ENCODE peak calls at places on chromosome 7, in six cellular contexts. I is K562, W is fibroblast of lung, B is MM.1S, P is HCT116, E is PC-3. K is an unnamed sample.
A peak's percentile ranks its signal among the peaks of the same experiment; 100 is the strongest.

GRCh38 chr7:50119815-50120637 is 27.0 kb upstream of the ZPBP start:
- DNase-seq in I (peak; percentile 53), W (no peak), B (no peak), P (no peak), E (peak; percentile 19), K (peak; percentile 42)

GRCh38 chr7:44881610-44882009 is 3.7 kb downstream of the PURB start:
- DNase-seq in I (no peak), W (peak; percentile 88), B (no peak), P (no peak), E (peak; percentile 66), K (no peak)

GRCh38 chr7:41051525-41051924 is 651.4 kb downstream of the INHBA start:
- DNase-seq in I (no peak), W (peak; percentile 26), B (no peak), P (no peak), E (no peak), K (no peak)

GRCh38 chr7:108299251-108300014 is 156.8 kb downstream of the NRCAM start:
- DNase-seq in I (no peak), W (no peak), B (no peak), P (no peak), E (peak; percentile 70), K (no peak)

GRCh38 chr7:51265066-51265907 is 51.3 kb downstream of the COBL start:
- DNase-seq in I (no peak), W (no peak), B (no peak), P (no peak), E (no peak), K (no peak)

GRCh38 chr7:6234384-6234783 is 38.0 kb downstream of the CYTH3 start:
- DNase-seq in I (no peak), W (no peak), B (no peak), P (no peak), E (no peak), K (no peak)

GRCh38 chr7:125098377-125098970 is 168.8 kb upstream of the POT1 start:
- DNase-seq in I (no peak), W (no peak), B (no peak), P (no peak), E (peak; percentile 5), K (no peak)

GRCh38 chr7:27154901-27155815 is 1.3 kb downstream of the HOXA7 start:
- DNase-seq in I (no peak), W (no peak), B (no peak), P (no peak), E (no peak), K (no peak)

GRCh38 chr7:138030679-138031351 is 28.9 kb upstream of the CREB3L2 start:
- DNase-seq in I (no peak), W (no peak), B (no peak), P (no peak), E (no peak), K (no peak)

GRCh38 chr7:37452346-37452745 is 3.7 kb upstream of the ELMO1 start:
- DNase-seq in I (no peak), W (no peak), B (no peak), P (no peak), E (no peak), K (no peak)

GRCh38 chr7:56449762-56450161 is 333.5 kb upstream of the NUPR2 start:
- DNase-seq in I (no peak), W (no peak), B (no peak), P (no peak), E (no peak), K (no peak)

GRCh38 chr7:127629268-127629854 is 11.4 kb upstream of the PAX4 start:
- DNase-seq in I (peak; percentile 71), W (no peak), B (peak; percentile 38), P (peak; percentile 50), E (peak; percentile 29), K (no peak)

GRCh38 chr7:47648301-47648900 is 66.5 kb upstream of the TNS3 start:
- DNase-seq in I (no peak), W (peak; percentile 90), B (no peak), P (no peak), E (no peak), K (no peak)

GRCh38 chr7:138649506-138649905 is 51.7 kb downstream of the SVOPL start:
- DNase-seq in I (no peak), W (no peak), B (no peak), P (no peak), E (no peak), K (no peak)

GRCh38 chr7:116801092-116801710 is 61.2 kb upstream of the CAPZA2 start:
- DNase-seq in I (no peak), W (peak; percentile 34), B (no peak), P (peak; percentile 68), E (peak; percentile 73), K (no peak)

GRCh38 chr7:116592445-116592844 is 67.6 kb downstream of the CAV1 start:
- DNase-seq in I (peak; percentile 23), W (no peak), B (no peak), P (no peak), E (no peak), K (no peak)

GRCh38 chr7:23018747-23019146 is 4.8 kb upstream of the HYCC1 start:
- DNase-seq in I (no peak), W (no peak), B (no peak), P (no peak), E (no peak), K (no peak)

GRCh38 chr7:47991741-47992311 is 12.4 kb upstream of the HUS1 start:
- DNase-seq in I (peak; percentile 69), W (peak; percentile 74), B (peak; percentile 89), P (no peak), E (peak; percentile 32), K (peak; percentile 84)

GRCh38 chr7:13920053-13920697 is 69.3 kb downstream of the ETV1 start:
- DNase-seq in I (peak; percentile 17), W (peak; percentile 100), B (no peak), P (peak; percentile 96), E (peak; percentile 97), K (peak; percentile 98)

GRCh38 chr7:36747969-36748574 is 23.8 kb upstream of the AOAH start:
- DNase-seq in I (no peak), W (no peak), B (peak; percentile 64), P (no peak), E (no peak), K (no peak)

GRCh38 chr7:1675036-1675671 is 5.1 kb downstream of the ELFN1 start:
- DNase-seq in I (no peak), W (no peak), B (no peak), P (no peak), E (no peak), K (no peak)

GRCh38 chr7:88354999-88355398 is 48.3 kb upstream of the STEAP4 start:
- DNase-seq in I (no peak), W (no peak), B (no peak), P (no peak), E (no peak), K (no peak)

GRCh38 chr7:47576031-47576908 is 5.6 kb downstream of the TNS3 start:
- DNase-seq in I (no peak), W (peak; percentile 94), B (no peak), P (peak; percentile 51), E (peak; percentile 96), K (no peak)

GRCh38 chr7:128836729-128837348 is 6.6 kb downstream of the FLNC start:
- DNase-seq in I (no peak), W (no peak), B (no peak), P (no peak), E (no peak), K (no peak)

GRCh38 chr7:75045881-75046280 is 27.7 kb downstream of the RCC1L start:
- DNase-seq in I (no peak), W (no peak), B (no peak), P (no peak), E (no peak), K (no peak)

GRCh38 chr7:12888727-12889126 is 201.3 kb downstream of the ARL4A start:
- DNase-seq in I (no peak), W (peak; percentile 68), B (no peak), P (no peak), E (no peak), K (no peak)

DNA sequence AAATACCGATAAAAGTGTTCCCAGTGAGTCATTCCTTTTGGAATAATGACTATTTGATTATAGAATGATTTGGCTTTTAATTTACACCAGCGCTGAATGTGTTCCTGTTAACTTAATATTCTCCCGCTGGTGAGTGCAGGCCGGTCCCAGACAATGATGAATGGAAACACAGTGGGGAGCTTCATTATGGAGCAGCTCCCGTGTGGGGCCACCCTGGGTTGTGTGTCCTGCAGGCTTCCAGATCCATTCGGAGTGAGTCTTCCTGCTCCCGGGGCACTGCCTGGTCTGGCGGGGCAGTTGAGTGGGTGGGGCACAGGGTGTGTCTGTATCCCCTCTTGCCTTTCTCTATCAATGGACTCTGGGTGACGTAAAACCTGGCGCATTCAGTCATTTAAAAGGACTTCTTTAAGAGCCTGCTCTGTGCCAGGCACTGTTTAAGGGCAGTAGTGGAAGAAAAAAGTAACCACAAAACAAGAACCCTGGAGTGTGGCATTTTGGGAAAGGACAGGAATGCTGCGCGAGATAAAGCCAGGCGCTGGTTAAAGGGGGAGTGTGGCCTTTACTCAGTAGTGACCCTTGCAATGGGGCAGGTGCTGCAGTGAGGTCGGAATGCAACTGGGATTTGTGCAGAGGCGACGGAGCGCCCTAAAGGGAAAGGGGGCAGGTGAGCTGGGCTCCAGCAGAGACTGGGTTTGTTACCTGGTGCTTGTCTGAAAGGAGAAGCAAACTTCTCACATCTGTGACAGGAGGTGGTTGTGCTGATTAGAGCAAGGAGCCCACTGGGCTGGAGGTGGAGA is 263.4 kb downstream of the ACTR3B start:
- DNase-seq in I (no peak), W (no peak), B (no peak), P (no peak), E (no peak), K (peak; percentile 16)
- TF ChIP-seq EZH2 in I (no peak), W (no peak), B (no peak), P (no peak), E (no peak), K (no peak)

GRCh38 chr7:143296686-143297085 is 8.5 kb downstream of the CASP2 start:
- DNase-seq in I (no peak), W (no peak), B (no peak), P (no peak), E (no peak), K (peak; percentile 88)
- H3K4me3 ChIP-seq in I (no peak overlapping the region), W (no peak overlapping the region), B (no peak overlapping the region), P (no peak overlapping the region), E (no peak overlapping the region), K (no peak overlapping the region)

DNA sequence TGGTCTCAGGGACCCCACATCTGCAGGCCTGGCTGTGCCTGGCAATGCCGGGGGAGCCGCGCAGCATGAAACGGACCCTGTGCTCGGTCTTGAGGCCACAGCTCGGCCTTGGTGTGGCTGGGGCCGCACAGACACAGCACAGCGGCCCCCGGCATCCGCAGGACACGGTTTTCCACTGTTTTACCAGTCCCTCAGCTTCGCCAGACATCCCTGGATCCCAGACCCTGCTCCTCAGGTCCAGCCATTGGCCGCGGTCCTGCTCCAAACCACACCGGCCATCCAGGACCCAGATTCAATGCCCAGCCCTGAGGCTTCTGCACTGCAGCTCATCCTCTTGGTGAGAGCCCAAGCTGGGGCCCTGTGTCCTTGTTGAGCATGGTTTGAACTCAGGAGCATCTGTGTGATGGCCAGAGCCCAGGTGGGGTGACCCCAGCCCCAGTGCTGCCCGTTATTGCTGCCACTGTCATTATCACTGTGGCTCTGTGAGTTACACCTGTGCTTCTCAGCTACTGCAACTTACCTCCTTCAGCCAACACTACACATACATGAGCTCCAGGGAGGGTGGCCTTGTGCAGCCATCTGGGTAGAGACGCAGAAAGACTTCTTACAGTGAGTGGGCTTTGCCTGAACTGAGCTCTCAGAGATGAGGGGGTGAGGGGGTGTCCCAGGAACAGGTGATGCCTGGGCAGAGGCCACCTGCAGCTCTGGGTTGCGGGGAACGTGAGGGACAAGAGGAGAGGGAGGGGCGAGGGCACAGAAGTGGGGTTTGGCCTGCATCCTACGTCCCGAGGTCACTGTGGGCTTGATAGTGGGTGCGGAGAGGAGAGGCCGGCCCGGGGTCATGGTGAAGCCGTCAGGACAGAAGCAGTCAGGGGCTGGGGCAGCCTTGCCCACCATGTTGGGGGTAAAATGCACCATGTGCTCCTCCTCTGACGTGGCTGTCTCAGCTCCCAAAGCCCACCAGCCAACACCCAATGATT is 567.6 kb downstream of the PTPRN2 start:
- DNase-seq in I (no peak), W (no peak), B (no peak), P (no peak), E (no peak), K (no peak)
- TF ChIP-seq EZH2 in I (no peak), W (no peak), B (no peak), P (no peak), E (no peak), K (no peak)

GRCh38 chr7:42956062-42956461 is 23.9 kb downstream of the MRPL32 start:
- DNase-seq in I (no peak), W (no peak), B (no peak), P (no peak), E (no peak), K (no peak)
- H3K4me3 ChIP-seq in I (no peak overlapping the region), W (no peak overlapping the region), B (no peak overlapping the region), P (no peak overlapping the region), E (no peak overlapping the region), K (no peak overlapping the region)

K was measured in A673.